ENCODE peak calls at places on chromosomes 5 and 9, in four cellular contexts. T, L, N and O are unnamed samples.

GRCh38 chr5:32771037-32771436 is 59.9 kb downstream of the NPR3 start:
- DNase-seq in T (no peak), L (no peak), N (no peak), O (no peak)

GRCh38 chr5:1708592-1709141 is 91.0 kb downstream of the MRPL36 start:
- DNase-seq in T (no peak), L (no peak), N (no peak), O (no peak)

GRCh38 chr5:143201589-143201988 is 201.9 kb downstream of the NR3C1 start:
- DNase-seq in T (no peak), L (no peak), N (no peak), O (no peak)

GRCh38 chr5:60483046-60483445 is 216.9 kb downstream of the DEPDC1B start:
- DNase-seq in T (no peak), L (no peak), N (no peak), O (no peak)

GRCh38 chr5:75568202-75568601 is 43.1 kb upstream of the ANKDD1B start:
- DNase-seq in T (no peak), L (no peak), N (no peak), O (no peak)

GRCh38 chr5:82639393-82640144 is 361.4 kb upstream of the RPS23 start:
- DNase-seq in T (no peak), L (no peak), N (no peak), O (no peak)

GRCh38 chr9:105204416-105204815 is 40.0 kb upstream of the SLC44A1 start:
- DNase-seq in T (no peak), L (no peak), N (no peak), O (no peak)

GRCh38 chr5:140182803-140183367 is 7.9 kb downstream of the CYSTM1 start:
- DNase-seq in T (no peak), L (no peak), N (no peak), O (no peak)

GRCh38 chr5:178450121-178450631 is 140.0 kb downstream of the COL23A1 start:
- DNase-seq in T (no peak), L (no peak), N (no peak), O (no peak)

GRCh38 chr5:36489505-36489904 is 116.9 kb upstream of the SLC1A3 start:
- DNase-seq in T (no peak), L (no peak), N (no peak), O (no peak)

GRCh38 chr5:158233735-158234322 is 374.9 kb upstream of the CLINT1 start:
- DNase-seq in T (no peak), L (no peak), N (no peak), O (no peak)

GRCh38 chr9:15211160-15211993 is 95.6 kb downstream of the TTC39B start:
- DNase-seq in T (peak), L (peak), N (peak), O (peak)

GRCh38 chr5:9033524-9033923 is 512.4 kb downstream of the SEMA5A start:
- DNase-seq in T (no peak), L (no peak), N (no peak), O (no peak)

GRCh38 chr5:5572010-5572982 is 149.8 kb downstream of the ICE1 start:
- DNase-seq in T (no peak), L (no peak), N (no peak), O (no peak)

GRCh38 chr5:64766934-64767333 is 1.6 kb downstream of the SREK1IP1 start:
- DNase-seq in T (no peak), L (no peak), N (no peak), O (no peak)

GRCh38 chr9:76866689-76867088 is 39.2 kb downstream of the PRUNE2 start:
- DNase-seq in T (peak), L (no peak), N (no peak), O (no peak)

GRCh38 chr5:56358046-56358445 is 124.9 kb upstream of the ANKRD55 start:
- DNase-seq in T (no peak), L (no peak), N (no peak), O (no peak)

GRCh38 chr5:68257207-68257606 is 41.7 kb downstream of the PIK3R1 start:
- DNase-seq in T (no peak), L (no peak), N (no peak), O (no peak)

GRCh38 chr9:87382902-87383301 is 114.8 kb upstream of the DAPK1 start:
- DNase-seq in T (no peak), L (no peak), N (no peak), O (no peak)

GRCh38 chr9:83535736-83536135 is 2.5 kb downstream of the FRMD3 start:
- DNase-seq in T (no peak), L (no peak), N (no peak), O (no peak)

GRCh38 chr5:111968459-111968858 is 211.5 kb upstream of the NREP start:
- DNase-seq in T (no peak), L (no peak), N (no peak), O (no peak)

GRCh38 chr5:607541-608285 is 4.4 kb upstream of the CEP72 start:
- DNase-seq in T (no peak), L (no peak), N (no peak), O (no peak)

GRCh38 chr9:21817176-21817575 is 14.7 kb downstream of the MTAP start:
- DNase-seq in T (peak), L (no peak), N (no peak), O (no peak)

GRCh38 chr5:93571111-93571977 is 9.7 kb downstream of the NR2F1-AS1 start:
- DNase-seq in T (no peak), L (no peak), N (no peak), O (no peak)

GRCh38 chr9:126275386-126276001 is 51.1 kb upstream of the MVB12B start:
- DNase-seq in T (no peak), L (no peak), N (no peak), O (no peak)